ENCODE peak calls at places on chromosomes 16 and 17, in eight cellular contexts. P, M, T, Z, W, G, Q and E are unnamed samples.

GRCh38 chr17:43367588-43368242 is 31.1 kb upstream of the ARL4D start:
- DNase-seq in Q (peak), Z (no peak), W (no peak), M (no peak), P (no peak), G (no peak), T (peak), E (no peak)

GRCh38 chr17:51085150-51085805 is 35.4 kb downstream of the SPAG9 start:
- DNase-seq in W (no peak), Q (no peak), G (no peak), Z (no peak), P (no peak), T (no peak), M (no peak), E (peak)

GRCh38 chr17:61388561-61389356 is 10.9 kb upstream of the TBX2 start:
- DNase-seq in Q (no peak), W (no peak), Z (no peak), M (no peak), T (no peak), P (no peak), G (no peak), E (no peak)

GRCh38 chr17:4545217-4545951 is 9.8 kb downstream of the MYBBP1A start:
- DNase-seq in G (peak), W (no peak), M (peak), Z (no peak), T (no peak), P (no peak), Q (no peak), E (no peak)

GRCh38 chr17:81712468-81713003 is 452 bp downstream of the SLC25A10 start:
- DNase-seq in T (no peak), W (peak), G (no peak), Q (peak), Z (peak), P (peak), M (peak), E (no peak)

GRCh38 chr17:28328325-28328724 is 6.9 kb downstream of the IFT20 start:
- DNase-seq in W (no peak), Z (no peak), M (peak), T (no peak), P (peak), Q (no peak), G (no peak), E (no peak)

GRCh38 chr17:27977751-27978688 is 64.5 kb upstream of the NLK start:
- DNase-seq in W (no peak), Q (no peak), G (no peak), Z (no peak), T (no peak), M (no peak), P (no peak), E (no peak)

GRCh38 chr16:25689137-25689836 is 2.5 kb upstream of the HS3ST4 start:
- DNase-seq in G (no peak), W (no peak), Q (no peak), T (no peak), M (no peak), P (no peak), Z (peak), E (no peak)

GRCh38 chr16:73846292-73846849 is 450.2 kb upstream of the PSMD7 start:
- DNase-seq in T (no peak), G (no peak), P (no peak), Q (peak), Z (no peak), M (no peak), W (no peak), E (no peak)

GRCh38 chr17:29241015-29241963 is 5.4 kb upstream of the CRYBA1 start:
- DNase-seq in Q (peak), G (no peak), W (no peak), P (no peak), Z (no peak), M (no peak), T (peak), E (peak)

GRCh38 chr17:35240861-35241260 is 2.0 kb upstream of the SLFN5 start:
- DNase-seq in T (no peak), P (no peak), M (no peak), Z (no peak), G (no peak), W (no peak), Q (no peak), E (no peak)

GRCh38 chr17:76997981-76998531 is 129.9 kb downstream of the MGAT5B start:
- DNase-seq in Z (no peak), W (peak), M (no peak), P (no peak), G (no peak), Q (peak), T (no peak), E (no peak)

GRCh38 chr16:9033125-9033830 is 58.2 kb upstream of the HAPSTR1 start:
- DNase-seq in G (no peak), M (no peak), Z (peak), Q (peak), T (peak), W (peak), P (peak), E (peak)

GRCh38 chr17:40563371-40564052 is 1.8 kb downstream of the CCR7 start:
- DNase-seq in T (no peak), P (peak), Z (no peak), M (no peak), Q (no peak), G (no peak), W (no peak), E (no peak)

GRCh38 chr16:54285414-54286066 is 1.0 kb downstream of the IRX3 start:
- DNase-seq in W (no peak), P (peak), T (no peak), M (no peak), Q (peak), G (no peak), Z (peak), E (no peak)

GRCh38 chr16:29192329-29193247 is 207.7 kb downstream of the LAT start:
- DNase-seq in Z (no peak), Q (no peak), W (peak), M (no peak), T (no peak), G (peak), P (no peak), E (no peak)

GRCh38 chr16:22239131-22239805 is 33.2 kb downstream of the EEF2K start:
- DNase-seq in T (no peak), Q (no peak), Z (no peak), M (no peak), G (no peak), W (no peak), P (no peak), E (no peak)

GRCh38 chr17:77400445-77400870 is 259.7 kb downstream of the SEC14L1 start:
- DNase-seq in P (peak), T (no peak), Z (no peak), W (no peak), G (peak), Q (peak), M (no peak), E (peak)

GRCh38 chr16:75228143-75228976 is 9.6 kb downstream of the CTRB1 start:
- DNase-seq in Z (no peak), Q (no peak), M (no peak), T (no peak), P (no peak), G (no peak), W (no peak), E (no peak)

GRCh38 chr17:75822119-75822799 is 21.9 kb downstream of the UNC13D start:
- DNase-seq in G (no peak), Q (peak), M (no peak), Z (peak), W (peak), P (peak), T (no peak), E (no peak)

GRCh38 chr17:45784583-45785372 is 658 bp downstream of the CRHR1 start:
- DNase-seq in Q (peak), M (no peak), G (peak), Z (peak), T (no peak), P (peak), W (no peak), E (peak)

GRCh38 chr17:49925916-49926315 is 43.1 kb upstream of the DLX4 start:
- DNase-seq in W (no peak), T (no peak), G (no peak), M (no peak), P (no peak), Q (no peak), Z (no peak), E (no peak)

GRCh38 chr17:8742274-8742673 is 2.4 kb downstream of the CCDC42 start:
- DNase-seq in T (no peak), P (no peak), W (no peak), G (peak), Q (no peak), M (peak), Z (no peak), E (no peak)

GRCh38 chr17:45092932-45093430 is 31.9 kb downstream of the NMT1 start:
- DNase-seq in P (peak), Q (no peak), M (peak), G (no peak), Z (peak), W (peak), T (peak), E (peak)

DNA sequence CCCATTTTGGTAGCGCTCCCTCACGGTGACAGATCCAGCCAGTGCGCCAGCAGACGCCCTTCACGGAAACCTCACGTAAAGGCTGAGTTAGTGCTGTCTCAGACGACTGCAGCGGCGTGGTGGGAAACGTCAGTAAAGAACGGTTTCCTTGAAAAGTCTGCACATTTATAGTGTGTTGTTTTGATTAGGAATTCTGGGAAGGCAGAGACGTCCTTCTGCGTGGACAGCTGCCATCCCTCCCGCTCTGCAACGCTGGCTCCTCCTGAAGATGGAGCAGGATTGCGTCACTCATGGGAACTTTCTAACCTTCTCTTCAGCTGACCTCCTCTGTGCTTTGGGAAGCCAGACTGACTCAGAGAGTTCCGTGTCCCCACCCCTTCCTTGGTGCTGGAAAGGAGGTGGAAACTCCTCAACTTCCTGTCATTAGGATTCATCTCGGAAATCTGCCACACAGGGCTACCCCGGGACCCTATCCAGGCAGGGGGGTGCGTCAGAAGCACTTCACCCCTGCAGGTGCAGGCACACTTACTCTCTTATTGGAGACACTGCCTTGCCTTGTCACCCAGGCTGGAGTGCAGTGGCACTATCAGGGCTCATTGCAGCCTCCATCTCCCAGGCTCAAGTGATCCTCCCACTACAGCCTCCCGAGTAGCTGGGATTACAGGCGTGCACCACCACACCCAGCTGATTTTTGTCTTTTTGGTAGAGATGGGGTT is 24.3 kb upstream of the CRISPLD2 start:
- DNase-seq in Q (no peak), P (peak), W (peak), M (peak), T (no peak), G (peak), Z (no peak), E (peak)
- TF ChIP-seq POLR2AphosphoS5 in Q (no peak), P (peak), W (peak), M (peak), T (no peak), G (peak), Z (peak), E (no peak)

GRCh38 chr16:4309833-4310266 is 6.0 kb upstream of the GLIS2 start:
- DNase-seq in W (peak), G (peak), T (peak), M (peak), Q (no peak), P (peak), Z (no peak), E (peak)
- TF ChIP-seq CTCF in W (peak), G (peak), T (no peak), M (peak), Q (peak), P (peak), Z (no peak), E (peak)

GRCh38 chr16:57284952-57285263 is 436 bp upstream of the PLLP start:
- DNase-seq in W (no peak), G (no peak), P (no peak), M (no peak), Q (no peak), Z (no peak), T (no peak), E (no peak)

GRCh38 chr16:57284206-57284951 is at the start of gene PLLP:
- DNase-seq in T (no peak), Q (peak), Z (no peak), G (no peak), M (peak), W (peak), P (peak), E (peak)

GRCh38 chr16:57283214-57283955 is 1.1 kb downstream of the PLLP start:
- DNase-seq in M (peak), T (no peak), P (peak), Z (no peak), Q (no peak), G (no peak), W (no peak), E (no peak)

GRCh38 chr16:57283956-57284205 is 591 bp downstream of the PLLP start:
- DNase-seq in P (no peak), T (no peak), Z (no peak), G (no peak), W (no peak), Q (no peak), M (no peak), E (no peak)

GRCh38 chr16:57285379-57285778 is 907 bp upstream of the PLLP start:
- DNase-seq in Z (no peak), W (no peak), T (no peak), P (no peak), G (no peak), M (no peak), Q (no peak), E (no peak)
- TF ChIP-seq POLR2AphosphoS5 in Z (no peak), W (no peak), T (no peak), P (no peak), G (no peak), M (no peak), Q (no peak), E (no peak)

GRCh38 chr17:172401-172800 is 9.0 kb downstream of the DOC2B start:
- DNase-seq in G (no peak), Z (no peak), P (no peak), M (no peak), W (no peak), Q (no peak), T (no peak), E (no peak)

GRCh38 chr17:177155-177554 is 4.3 kb downstream of the DOC2B start:
- DNase-seq in T (no peak), P (no peak), Z (no peak), Q (no peak), M (no peak), W (no peak), G (no peak), E (no peak)

GRCh38 chr17:170130-170654 is 11.3 kb downstream of the DOC2B start:
- DNase-seq in T (no peak), G (no peak), M (no peak), Z (no peak), Q (no peak), P (no peak), W (no peak), E (no peak)

GRCh38 chr17:173064-173911 is 8.2 kb downstream of the DOC2B start:
- DNase-seq in T (no peak), P (no peak), Q (peak), Z (no peak), M (no peak), W (no peak), G (no peak), E (no peak)

DNA sequence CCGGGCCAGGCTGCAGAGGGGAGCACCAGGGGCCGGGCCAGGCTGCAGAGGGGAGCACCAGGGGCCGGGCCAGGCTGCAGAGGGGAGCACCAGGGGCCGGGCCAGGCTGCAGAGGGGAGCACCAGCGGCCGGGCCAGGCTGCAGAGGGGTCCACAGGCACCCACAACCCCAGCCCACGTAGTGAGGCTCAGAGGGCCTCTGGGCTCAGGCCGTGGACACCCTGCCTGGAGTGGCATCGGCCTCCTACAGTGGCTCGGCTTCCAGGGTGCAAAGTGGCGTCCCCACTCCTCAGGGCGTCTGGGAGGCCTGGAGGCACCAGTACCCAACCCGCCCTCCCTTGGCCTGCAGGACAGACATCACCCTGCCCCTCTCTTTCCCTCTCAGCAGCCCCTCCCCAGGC is 9.6 kb downstream of the DOC2B start:
- DNase-seq in P (no peak), G (no peak), T (no peak), Z (no peak), Q (no peak), M (no peak), W (no peak), E (no peak)
- TF ChIP-seq CTCF in P (no peak), G (no peak), T (no peak), Z (no peak), Q (no peak), M (no peak), W (no peak), E (no peak)

DNA sequence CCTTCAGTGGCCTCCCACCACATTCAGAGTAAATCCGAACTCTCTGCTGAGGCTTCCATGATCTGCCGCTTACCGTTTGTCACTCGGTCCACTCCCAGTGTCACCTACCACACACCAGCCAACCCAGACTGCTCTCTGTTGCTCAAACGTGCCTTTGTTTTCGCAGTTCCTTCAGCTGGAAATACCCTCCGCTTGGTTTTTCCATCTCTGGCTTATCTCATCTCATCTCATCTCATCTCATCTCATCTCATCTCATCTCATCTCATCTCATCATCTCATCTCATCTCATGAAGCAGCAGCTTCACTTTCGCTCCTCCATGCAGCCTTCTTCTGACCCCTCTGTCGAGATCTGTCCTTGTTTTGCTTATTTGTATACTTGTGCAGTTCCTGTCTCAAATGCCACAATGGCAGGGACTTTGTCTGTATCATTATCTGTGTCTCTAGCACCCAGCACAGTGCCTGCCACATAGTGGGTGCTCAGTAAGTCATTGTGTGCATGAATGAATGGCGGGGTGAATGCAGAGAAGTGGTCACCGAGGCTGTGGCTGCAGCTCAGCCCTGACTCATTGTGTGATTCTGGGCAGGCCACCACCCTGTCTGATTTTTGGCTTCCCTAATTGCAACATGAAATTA is 3.8 kb upstream of the SNX20 start:
- DNase-seq in P (no peak), M (no peak), W (no peak), Z (no peak), T (no peak), G (no peak), Q (no peak), E (no peak)
- TF ChIP-seq POLR2AphosphoS5 in P (no peak), M (no peak), W (no peak), Z (no peak), T (no peak), G (no peak), Q (no peak), E (no peak)